ENCODE peak calls at places on chromosomes 4 and X, in five cellular contexts. One of them, this sample, is unnamed.

GRCh38 chr4:120348521-120348920 is 281.9 kb upstream of the MAD2L1 start:
- DNase-seq in mesendoderm: no peak
- DNase-seq in endodermal cell: no peak
- DNase-seq in psoas muscle: no peak
- DNase-seq in left ventricle myocardium inferior: no peak
- DNase-seq in this sample: no peak

GRCh38 chrX:47191331-47191730 is 2.3 kb upstream of the UBA1 start:
- DNase-seq in endodermal cell: peak; percentile 72
- DNase-seq in left ventricle myocardium inferior: no peak
- DNase-seq in mesendoderm: peak; percentile 30
- DNase-seq in psoas muscle: peak; percentile 43
- DNase-seq in this sample: peak; percentile 43

GRCh38 chr4:69718376-69719293 is 41.8 kb downstream of the SULT1B1 start:
- DNase-seq in left ventricle myocardium inferior: no peak
- DNase-seq in mesendoderm: no peak
- DNase-seq in endodermal cell: no peak
- DNase-seq in psoas muscle: no peak
- DNase-seq in this sample: no peak

GRCh38 chr4:52550186-52550585 is 108.9 kb downstream of the USP46 start:
- DNase-seq in psoas muscle: no peak
- DNase-seq in endodermal cell: peak; percentile 41
- DNase-seq in left ventricle myocardium inferior: no peak
- DNase-seq in mesendoderm: peak; percentile 44
- DNase-seq in this sample: no peak

GRCh38 chr4:6390357-6390756 is 82.1 kb downstream of the PPP2R2C start:
- DNase-seq in endodermal cell: no peak
- DNase-seq in left ventricle myocardium inferior: peak; percentile 61
- DNase-seq in mesendoderm: no peak
- DNase-seq in psoas muscle: no peak
- DNase-seq in this sample: no peak

GRCh38 chr4:94833394-94833793 is 75.6 kb downstream of the BMPR1B start:
- DNase-seq in psoas muscle: no peak
- DNase-seq in left ventricle myocardium inferior: no peak
- DNase-seq in mesendoderm: no peak
- DNase-seq in endodermal cell: no peak
- DNase-seq in this sample: no peak

GRCh38 chr4:189081831-189082230 is 858.8 kb upstream of the FRG1 start:
- DNase-seq in left ventricle myocardium inferior: no peak
- DNase-seq in psoas muscle: no peak
- DNase-seq in mesendoderm: no peak
- DNase-seq in endodermal cell: no peak
- DNase-seq in this sample: no peak

GRCh38 chr4:76235915-76236314 is 15.6 kb upstream of the FAM47E start:
- DNase-seq in mesendoderm: peak; percentile 59
- DNase-seq in psoas muscle: no peak
- DNase-seq in left ventricle myocardium inferior: no peak
- DNase-seq in endodermal cell: no peak
- DNase-seq in this sample: peak; percentile 47

GRCh38 chr4:119139316-119139715 is 3.7 kb downstream of the MYOZ2 start:
- DNase-seq in mesendoderm: no peak
- DNase-seq in endodermal cell: no peak
- DNase-seq in left ventricle myocardium inferior: no peak
- DNase-seq in psoas muscle: no peak
- DNase-seq in this sample: no peak

GRCh38 chr4:150656882-150657281 is 74.9 kb downstream of the MAB21L2 start:
- DNase-seq in psoas muscle: no peak
- DNase-seq in mesendoderm: no peak
- DNase-seq in endodermal cell: no peak
- DNase-seq in left ventricle myocardium inferior: no peak
- DNase-seq in this sample: no peak

GRCh38 chr4:86834901-86835300 is 14.3 kb downstream of the SLC10A6 start:
- DNase-seq in left ventricle myocardium inferior: no peak
- DNase-seq in endodermal cell: no peak
- DNase-seq in psoas muscle: no peak
- DNase-seq in mesendoderm: peak; percentile 46
- DNase-seq in this sample: no peak

GRCh38 chrX:31092970-31093638 is 21.3 kb upstream of the FTHL17 start:
- DNase-seq in left ventricle myocardium inferior: no peak
- DNase-seq in mesendoderm: no peak
- DNase-seq in psoas muscle: no peak
- DNase-seq in endodermal cell: no peak
- DNase-seq in this sample: no peak

GRCh38 chr4:146132445-146132844 is 43.1 kb upstream of the LSM6 start:
- DNase-seq in mesendoderm: no peak
- DNase-seq in psoas muscle: no peak
- DNase-seq in left ventricle myocardium inferior: no peak
- DNase-seq in endodermal cell: no peak
- DNase-seq in this sample: no peak

GRCh38 chr4:113052379-113052951 is 3.0 kb downstream of the ANK2 start:
- DNase-seq in endodermal cell: no peak
- DNase-seq in left ventricle myocardium inferior: no peak
- DNase-seq in mesendoderm: no peak
- DNase-seq in psoas muscle: no peak
- DNase-seq in this sample: no peak

GRCh38 chrX:55640854-55641253 is 17.7 kb downstream of the FOXR2 start:
- DNase-seq in endodermal cell: no peak
- DNase-seq in psoas muscle: no peak
- DNase-seq in mesendoderm: no peak
- DNase-seq in left ventricle myocardium inferior: no peak
- DNase-seq in this sample: no peak

GRCh38 chr4:51849430-51849829 is 6.5 kb downstream of the DCUN1D4 start:
- DNase-seq in left ventricle myocardium inferior: no peak
- DNase-seq in endodermal cell: no peak
- DNase-seq in mesendoderm: no peak
- DNase-seq in psoas muscle: no peak
- DNase-seq in this sample: no peak

GRCh38 chr4:142358656-142359055 is 487.4 kb downstream of the INPP4B start:
- DNase-seq in left ventricle myocardium inferior: no peak
- DNase-seq in psoas muscle: no peak
- DNase-seq in mesendoderm: no peak
- DNase-seq in endodermal cell: no peak
- DNase-seq in this sample: no peak

GRCh38 chr4:48103483-48104139 is 30.4 kb downstream of the TXK start:
- DNase-seq in left ventricle myocardium inferior: no peak
- DNase-seq in psoas muscle: no peak
- DNase-seq in endodermal cell: no peak
- DNase-seq in mesendoderm: no peak
- DNase-seq in this sample: no peak

GRCh38 chr4:189341881-189342280 is 598.8 kb upstream of the FRG1 start:
- DNase-seq in endodermal cell: no peak
- DNase-seq in psoas muscle: no peak
- DNase-seq in mesendoderm: no peak
- DNase-seq in left ventricle myocardium inferior: no peak
- DNase-seq in this sample: no peak

GRCh38 chr4:92658318-92658717 is 354.6 kb downstream of the GRID2 start:
- DNase-seq in endodermal cell: no peak
- DNase-seq in psoas muscle: no peak
- DNase-seq in mesendoderm: no peak
- DNase-seq in left ventricle myocardium inferior: no peak
- DNase-seq in this sample: no peak

GRCh38 chr4:54498661-54499111 is 159.1 kb upstream of the KIT start:
- DNase-seq in left ventricle myocardium inferior: no peak
- DNase-seq in psoas muscle: no peak
- DNase-seq in mesendoderm: peak; percentile 84
- DNase-seq in endodermal cell: no peak
- DNase-seq in this sample: no peak

GRCh38 chr4:124943145-124943889 is 230.8 kb upstream of the ANKRD50 start:
- DNase-seq in left ventricle myocardium inferior: no peak
- DNase-seq in psoas muscle: no peak
- DNase-seq in mesendoderm: no peak
- DNase-seq in endodermal cell: no peak
- DNase-seq in this sample: no peak

GRCh38 chr4:83208776-83209365 is 75.7 kb downstream of the COQ2 start:
- DNase-seq in endodermal cell: no peak
- DNase-seq in psoas muscle: no peak
- DNase-seq in mesendoderm: no peak
- DNase-seq in left ventricle myocardium inferior: no peak
- DNase-seq in this sample: no peak

DNA sequence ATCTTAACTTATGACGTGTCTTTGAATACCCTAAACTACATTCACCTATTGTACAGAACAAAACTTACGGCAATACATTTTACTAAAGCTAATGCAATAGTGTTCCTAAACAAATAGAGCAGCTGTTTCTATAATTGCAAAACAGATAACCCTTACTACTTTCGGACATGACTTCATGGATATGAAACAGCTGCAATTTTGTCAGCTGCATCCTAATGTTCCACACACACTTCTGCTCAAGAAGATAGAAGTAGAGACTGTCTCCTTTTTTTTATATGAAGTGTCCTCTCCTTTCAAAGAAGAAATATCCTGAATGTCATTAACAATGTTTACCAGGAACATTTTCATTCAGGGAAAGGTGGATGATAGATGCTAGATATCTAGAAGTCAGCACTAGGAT is 174.8 kb downstream of the ACTRT1 start:
- DNase-seq in psoas muscle: no peak
- DNase-seq in left ventricle myocardium inferior: no peak
- DNase-seq in endodermal cell: no peak
- DNase-seq in mesendoderm: no peak
- DNase-seq in this sample: no peak
- H3K4me3 ChIP-seq in psoas muscle: no peak overlapping the region
- H3K4me3 ChIP-seq in left ventricle myocardium inferior: peak overlapping the region; percentile 34
- H3K4me3 ChIP-seq in endodermal cell: no peak overlapping the region
- H3K4me3 ChIP-seq in mesendoderm: no peak overlapping the region
- H3K4me3 ChIP-seq in this sample: no peak overlapping the region

GRCh38 chr4:2418652-2419571 is at the start of gene CFAP99:
- DNase-seq in left ventricle myocardium inferior: peak; percentile 98
- DNase-seq in mesendoderm: peak; percentile 98
- DNase-seq in psoas muscle: peak; percentile 99
- DNase-seq in endodermal cell: peak; percentile 99
- DNase-seq in this sample: peak; percentile 98

GRCh38 chr4:2417765-2418651 is at the start of gene ZFYVE28:
- DNase-seq in left ventricle myocardium inferior: no peak
- DNase-seq in mesendoderm: no peak
- DNase-seq in endodermal cell: peak; percentile 75
- DNase-seq in psoas muscle: no peak
- DNase-seq in this sample: no peak

GRCh38 chr4:2415881-2416563 is 2.4 kb downstream of the ZFYVE28 start:
- DNase-seq in endodermal cell: peak; percentile 47
- DNase-seq in left ventricle myocardium inferior: no peak
- DNase-seq in psoas muscle: no peak
- DNase-seq in mesendoderm: no peak
- DNase-seq in this sample: no peak

GRCh38 chr4:2416564-2417195 is 1.8 kb downstream of the ZFYVE28 start:
- DNase-seq in left ventricle myocardium inferior: peak; percentile 38
- DNase-seq in endodermal cell: peak; percentile 90
- DNase-seq in psoas muscle: no peak
- DNase-seq in mesendoderm: peak; percentile 80
- DNase-seq in this sample: no peak

GRCh38 chr4:2417196-2417764 is 1.2 kb downstream of the ZFYVE28 start:
- DNase-seq in left ventricle myocardium inferior: no peak
- DNase-seq in psoas muscle: no peak
- DNase-seq in endodermal cell: peak; percentile 75
- DNase-seq in mesendoderm: no peak
- DNase-seq in this sample: peak; percentile 54
- H3K27me3 ChIP-seq in left ventricle myocardium inferior: peaks cover 32% of the 10 kb centered on the region
- H3K27me3 ChIP-seq in psoas muscle: no peaks in the 10 kb centered on the region
- H3K27me3 ChIP-seq in endodermal cell: peaks cover 78% of the 10 kb centered on the region
- H3K27me3 ChIP-seq in mesendoderm: peaks cover 37% of the 10 kb centered on the region
- H3K27me3 ChIP-seq in this sample: peaks cover 66% of the 10 kb centered on the region

GRCh38 chrX:129738466-129739308 is at the start of gene XPNPEP2:
- DNase-seq in endodermal cell: peak; percentile 59
- DNase-seq in left ventricle myocardium inferior: peak; percentile 31
- DNase-seq in psoas muscle: no peak
- DNase-seq in mesendoderm: peak; percentile 48
- DNase-seq in this sample: peak; percentile 66
- H3K4me3 ChIP-seq in endodermal cell: no peak within 1 kb of the TSS
- H3K4me3 ChIP-seq in left ventricle myocardium inferior: peak within 1 kb of the TSS; percentile 9
- H3K4me3 ChIP-seq in psoas muscle: no peak within 1 kb of the TSS
- H3K4me3 ChIP-seq in mesendoderm: no peak within 1 kb of the TSS
- H3K4me3 ChIP-seq in this sample: no peak within 1 kb of the TSS

GRCh38 chrX:118740276-118740889 is 13.0 kb downstream of the IL13RA1 start:
- DNase-seq in mesendoderm: peak; percentile 39
- DNase-seq in endodermal cell: no peak
- DNase-seq in psoas muscle: no peak
- DNase-seq in left ventricle myocardium inferior: no peak
- DNase-seq in this sample: no peak
- H3K27me3 ChIP-seq in mesendoderm: no peaks in the 10 kb centered on the region
- H3K27me3 ChIP-seq in endodermal cell: no peaks in the 10 kb centered on the region
- H3K27me3 ChIP-seq in psoas muscle: no peaks in the 10 kb centered on the region
- H3K27me3 ChIP-seq in left ventricle myocardium inferior: no peaks in the 10 kb centered on the region
- H3K27me3 ChIP-seq in this sample: no peaks in the 10 kb centered on the region

This sample was measured in hepatocyte.